ENCODE peak calls at places on chromosomes 2 and 18, in ten cellular contexts. N, I, Z, Y, G, O, W, F, E and P are unnamed samples.

GRCh38 chr18:34528177-34528576 is 181.9 kb upstream of the DTNA start:
- DNase-seq in N (no peak), I (no peak), Z (no peak), Y (no peak), G (no peak), O (no peak), W (no peak), F (no peak), E (no peak), P (no peak)

GRCh38 chr2:118240276-118240675 is 152.0 kb downstream of the INSIG2 start:
- DNase-seq in N (no peak), I (no peak), Z (no peak), Y (no peak), G (no peak), O (no peak), W (peak), F (no peak), E (no peak), P (no peak)

GRCh38 chr2:176879596-176879995 is 333.0 kb upstream of the HNRNPA3 start:
- DNase-seq in N (no peak), I (no peak), Z (no peak), Y (no peak), G (no peak), O (no peak), W (no peak), F (no peak), E (no peak), P (no peak)

GRCh38 chr18:53018791-53019190 is 678.8 kb downstream of the DCC start:
- DNase-seq in N (no peak), I (no peak), Z (no peak), Y (no peak), G (no peak), O (no peak), W (no peak), F (peak), E (no peak), P (no peak)

GRCh38 chr18:31701752-31702151 is 17.4 kb upstream of the B4GALT6 start:
- DNase-seq in N (no peak), I (no peak), Z (no peak), Y (no peak), G (no peak), O (no peak), W (no peak), F (no peak), E (no peak), P (no peak)

GRCh38 chr2:28067602-28068001 is 177.1 kb downstream of the BABAM2 start:
- DNase-seq in N (no peak), I (no peak), Z (no peak), Y (no peak), G (no peak), O (no peak), W (no peak), F (no peak), E (no peak), P (no peak)

GRCh38 chr2:25098056-25098455 is 56.2 kb downstream of the EFR3B start:
- DNase-seq in N (no peak), I (no peak), Z (no peak), Y (no peak), G (no peak), O (no peak), W (peak), F (no peak), E (no peak), P (no peak)

GRCh38 chr2:229591611-229592010 is 122.7 kb downstream of the DNER start:
- DNase-seq in N (no peak), I (no peak), Z (no peak), Y (no peak), G (no peak), O (no peak), W (no peak), F (no peak), E (no peak), P (no peak)

GRCh38 chr18:74488354-74488753 is 7.8 kb upstream of the CNDP2 start:
- DNase-seq in N (no peak), I (no peak), Z (no peak), Y (no peak), G (no peak), O (no peak), W (no peak), F (no peak), E (no peak), P (no peak)

GRCh38 chr2:127208313-127208712 is 11.8 kb downstream of the CYP27C1 start:
- DNase-seq in N (no peak), I (no peak), Z (no peak), Y (peak), G (no peak), O (no peak), W (peak), F (peak), E (peak), P (no peak)

GRCh38 chr18:6365385-6365784 is 49.3 kb downstream of the L3MBTL4 start:
- DNase-seq in N (no peak), I (no peak), Z (no peak), Y (no peak), G (no peak), O (no peak), W (no peak), F (no peak), E (no peak), P (no peak)

GRCh38 chr2:219037783-219038549 is 3.4 kb downstream of the CFAP65 start:
- DNase-seq in N (no peak), I (no peak), Z (no peak), Y (no peak), G (no peak), O (no peak), W (no peak), F (no peak), E (no peak), P (no peak)

GRCh38 chr2:70087703-70088507 is 628 bp downstream of the PCBP1 start:
- DNase-seq in N (peak), I (no peak), Z (no peak), Y (peak), G (peak), O (no peak), W (peak), F (peak), E (no peak), P (no peak)

GRCh38 chr2:71499691-71500090 is 46.3 kb downstream of the DYSF start:
- DNase-seq in N (no peak), I (no peak), Z (no peak), Y (no peak), G (no peak), O (no peak), W (no peak), F (no peak), E (no peak), P (no peak)

GRCh38 chr2:217934321-217935131 is 68.3 kb downstream of the TNS1 start:
- DNase-seq in N (no peak), I (no peak), Z (no peak), Y (peak), G (peak), O (peak), W (no peak), F (peak), E (no peak), P (no peak)

GRCh38 chr2:217610411-217610814 is 392.4 kb downstream of the TNS1 start:
- DNase-seq in N (peak), I (no peak), Z (no peak), Y (no peak), G (no peak), O (no peak), W (no peak), F (no peak), E (peak), P (no peak)

GRCh38 chr2:150120271-150120950 is 367.1 kb downstream of the RND3 start:
- DNase-seq in N (no peak), I (no peak), Z (no peak), Y (no peak), G (no peak), O (no peak), W (peak), F (no peak), E (peak), P (no peak)

GRCh38 chr2:45337396-45337795 is 273.7 kb downstream of the SRBD1 start:
- DNase-seq in N (no peak), I (no peak), Z (no peak), Y (no peak), G (no peak), O (no peak), W (no peak), F (no peak), E (no peak), P (no peak)

GRCh38 chr2:232322560-232323327 is 55.8 kb upstream of the ALPP start:
- DNase-seq in N (peak), I (no peak), Z (no peak), Y (no peak), G (no peak), O (no peak), W (no peak), F (no peak), E (no peak), P (no peak)

GRCh38 chr2:112818094-112818902 is 18.3 kb downstream of the IL1B start:
- DNase-seq in N (no peak), I (no peak), Z (no peak), Y (no peak), G (no peak), O (no peak), W (no peak), F (no peak), E (no peak), P (no peak)

GRCh38 chr2:144943986-144944385 is 424.1 kb upstream of the ZEB2 start:
- DNase-seq in N (no peak), I (no peak), Z (no peak), Y (peak), G (no peak), O (no peak), W (no peak), F (peak), E (no peak), P (no peak)

GRCh38 chr18:3914833-3915598 is 465.0 kb downstream of the TGIF1 start:
- DNase-seq in N (no peak), I (no peak), Z (no peak), Y (no peak), G (no peak), O (no peak), W (no peak), F (no peak), E (peak), P (no peak)

GRCh38 chr2:10424051-10424450 is 24.1 kb downstream of the ODC1 start:
- DNase-seq in N (no peak), I (no peak), Z (no peak), Y (peak), G (no peak), O (peak), W (no peak), F (no peak), E (no peak), P (no peak)

GRCh38 chr2:66865161-66865560 is 430.2 kb downstream of the MEIS1 start:
- DNase-seq in N (no peak), I (no peak), Z (no peak), Y (peak), G (no peak), O (no peak), W (no peak), F (peak), E (no peak), P (no peak)

GRCh38 chr2:237465515-237466227 is 21.4 kb upstream of the MLPH start:
- DNase-seq in N (no peak), I (no peak), Z (no peak), Y (peak), G (no peak), O (peak), W (no peak), F (peak), E (no peak), P (no peak)